ENCODE peak calls at places on chromosomes 2 and 18, in five cellular contexts. C is HEK293T, M is NT2/D1, X is HepG2, F is H1. Y is an unnamed sample.

GRCh38 chr18:67599277-67599676 is 82.8 kb upstream of the DSEL start:
- DNase-seq in F (no peak), M (no peak), C (no peak), X (no peak), Y (no peak)

GRCh38 chr2:177190941-177191340 is 21.7 kb upstream of the HNRNPA3 start:
- DNase-seq in C (no peak), M (no peak), F (no peak), X (no peak), Y (no peak)

GRCh38 chr18:64322189-64322588 is 173.3 kb upstream of the LINC00305 start:
- DNase-seq in X (no peak), C (no peak), M (peak), F (no peak), Y (no peak)

GRCh38 chr2:241803387-241804325 is 5.3 kb upstream of the NEU4 start:
- DNase-seq in C (no peak), X (no peak), F (no peak), M (no peak), Y (no peak)

GRCh38 chr2:225740086-225740485 is 340.6 kb downstream of the NYAP2 start:
- DNase-seq in F (no peak), X (no peak), C (no peak), M (no peak), Y (no peak)

GRCh38 chr18:36534154-36534688 is 236.7 kb downstream of the FHOD3 start:
- DNase-seq in C (no peak), M (no peak), X (no peak), F (no peak), Y (no peak)

GRCh38 chr2:195343942-195344530 is 313.0 kb upstream of the SLC39A10 start:
- DNase-seq in C (no peak), X (no peak), F (no peak), M (no peak), Y (no peak)

GRCh38 chr2:43399515-43400245 is 173.3 kb upstream of the ZFP36L2 start:
- DNase-seq in M (no peak), C (no peak), X (no peak), F (no peak), Y (no peak)

GRCh38 chr2:65024149-65024829 is 31.9 kb upstream of the CEP68 start:
- DNase-seq in C (no peak), F (no peak), X (no peak), M (no peak), Y (no peak)

GRCh38 chr2:120735750-120736170 is at the start of gene GLI2:
- DNase-seq in X (peak), F (peak), C (peak), M (peak), Y (no peak)

GRCh38 chr2:129877795-129878775 is 101.4 kb upstream of the RAB6C start:
- DNase-seq in C (peak), F (no peak), M (no peak), X (no peak), Y (no peak)

GRCh38 chr2:177036754-177037153 is 175.8 kb upstream of the HNRNPA3 start:
- DNase-seq in X (no peak), F (no peak), M (no peak), C (no peak), Y (no peak)

GRCh38 chr2:63740020-63740419 is 101.7 kb upstream of the UGP2 start:
- DNase-seq in F (no peak), X (no peak), M (no peak), C (no peak), Y (no peak)

GRCh38 chr2:120984046-120984445 is 248.4 kb downstream of the GLI2 start:
- DNase-seq in X (no peak), C (no peak), F (no peak), M (no peak), Y (no peak)

GRCh38 chr2:172792711-172793110 is 57.1 kb downstream of the RAPGEF4 start:
- DNase-seq in C (no peak), X (no peak), M (no peak), F (no peak), Y (no peak)

GRCh38 chr2:230942920-230943896 is 18.2 kb upstream of the GPR55 start:
- DNase-seq in F (no peak), C (no peak), X (no peak), M (no peak), Y (peak)

GRCh38 chr2:106867231-106867943 is 18.6 kb downstream of the ST6GAL2 start:
- DNase-seq in X (no peak), M (no peak), C (no peak), F (no peak), Y (no peak)

GRCh38 chr2:238240761-238241711 is 1.2 kb upstream of the HES6 start:
- DNase-seq in F (no peak), C (peak), M (peak), X (no peak), Y (no peak)

GRCh38 chr2:134738150-134738865 is 19.5 kb upstream of the TMEM163 start:
- DNase-seq in M (no peak), C (no peak), F (no peak), X (no peak), Y (no peak)

GRCh38 chr2:134736167-134736885 is 17.5 kb upstream of the TMEM163 start:
- DNase-seq in X (no peak), M (peak), F (no peak), C (no peak), Y (no peak)

GRCh38 chr2:134739261-134739878 is 20.6 kb upstream of the TMEM163 start:
- DNase-seq in M (no peak), X (no peak), C (no peak), F (no peak), Y (no peak)

GRCh38 chr2:134737671-134738070 is 18.9 kb upstream of the TMEM163 start:
- DNase-seq in C (no peak), F (no peak), M (no peak), X (no peak), Y (no peak)

GRCh38 chr2:134739879-134740301 is 21.1 kb upstream of the TMEM163 start:
- DNase-seq in C (no peak), F (no peak), X (no peak), M (no peak), Y (peak)
- TF ChIP-seq SUZ12 in C (no peak), F (no peak), X (no peak), M (no peak), Y (no peak)

GRCh38 chr2:235004289-235004903 is 52.6 kb downstream of the SH3BP4 start:
- DNase-seq in X (peak), F (no peak), C (no peak), M (no peak), Y (no peak)

GRCh38 chr2:235005023-235005422 is 53.2 kb downstream of the SH3BP4 start:
- DNase-seq in X (peak), M (no peak), C (no peak), F (no peak), Y (no peak)

GRCh38 chr2:235006986-235007385 is 55.2 kb downstream of the SH3BP4 start:
- DNase-seq in X (no peak), M (no peak), C (no peak), F (no peak), Y (no peak)

GRCh38 chr2:235006461-235006860 is 54.6 kb downstream of the SH3BP4 start:
- DNase-seq in F (no peak), X (no peak), C (no peak), M (no peak), Y (no peak)

GRCh38 chr2:235005603-235006259 is 53.9 kb downstream of the SH3BP4 start:
- DNase-seq in M (peak), X (peak), C (peak), F (peak), Y (no peak)
- TF ChIP-seq SUZ12 in M (no peak), X (no peak), C (no peak), F (no peak), Y (no peak)

GRCh38 chr2:158967114-158967730 is 1.2 kb upstream of the TANC1 start:
- DNase-seq in C (peak), X (no peak), F (no peak), M (no peak), Y (no peak)
- TF ChIP-seq SUZ12 in C (no peak), X (no peak), F (no peak), M (no peak), Y (no peak)

GRCh38 chr2:153622285-153622684 is 143.7 kb upstream of the RPRM start:
- DNase-seq in M (peak), X (peak), F (no peak), C (peak), Y (no peak)
- TF ChIP-seq SUZ12 in M (no peak), X (no peak), F (no peak), C (no peak), Y (no peak)

GRCh38 chr2:71734620-71735019 is 281.3 kb downstream of the DYSF start:
- DNase-seq in M (no peak), F (no peak), X (no peak), C (no peak), Y (no peak)
- TF ChIP-seq SUZ12 in M (no peak), F (no peak), X (no peak), C (no peak), Y (no peak)

GRCh38 chr2:46909153-46909552 is 6.5 kb downstream of the MCFD2 start:
- DNase-seq in X (no peak), M (no peak), F (no peak), C (no peak), Y (no peak)

GRCh38 chr2:46915281-46915810 is at the start of gene MCFD2:
- DNase-seq in X (no peak), C (no peak), F (no peak), M (no peak), Y (no peak)

GRCh38 chr2:46914578-46915230 is 902 bp downstream of the MCFD2 start:
- DNase-seq in X (no peak), M (no peak), C (no peak), F (no peak), Y (no peak)

GRCh38 chr2:46913471-46914381 is 1.9 kb downstream of the MCFD2 start:
- DNase-seq in X (peak), F (no peak), M (no peak), C (peak), Y (no peak)

GRCh38 chr2:46909771-46910419 is 5.7 kb downstream of the MCFD2 start:
- DNase-seq in M (no peak), X (peak), C (no peak), F (no peak), Y (peak)
- TF ChIP-seq SUZ12 in M (no peak), X (no peak), C (no peak), F (no peak), Y (no peak)

DNA sequence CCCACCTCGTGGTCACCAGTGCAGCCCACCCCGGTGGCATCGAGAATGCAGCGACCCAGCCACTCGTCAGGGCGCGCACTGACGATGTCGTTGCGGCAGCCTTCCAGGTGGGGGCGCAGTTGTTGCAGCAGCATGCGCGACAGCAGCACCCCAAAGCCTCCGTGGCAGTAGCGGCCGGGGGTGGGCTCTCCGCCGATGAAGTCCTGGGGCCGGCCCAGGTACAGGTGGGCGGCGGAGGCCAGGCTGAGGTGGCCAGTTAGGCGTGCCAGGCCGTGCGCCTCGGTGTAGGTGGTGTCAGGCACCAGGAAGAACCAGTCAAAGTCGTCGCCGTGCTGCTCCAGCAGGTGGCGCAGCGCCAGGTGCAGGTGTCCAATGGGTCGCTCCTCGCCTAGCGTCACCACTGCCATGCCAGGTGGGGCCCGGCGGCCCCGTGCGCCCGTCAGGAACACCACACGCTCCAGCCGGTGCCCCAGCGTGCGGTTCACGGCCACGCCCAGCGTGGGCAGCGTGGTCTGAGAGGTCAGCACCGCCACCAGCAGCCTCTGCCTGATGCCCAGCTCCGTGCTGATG is 1.9 kb downstream of the CHPF start:
- DNase-seq in M (peak), F (peak), C (peak), X (peak), Y (peak)
- TF ChIP-seq SUZ12 in M (no peak), F (no peak), C (no peak), X (no peak), Y (no peak)

DNA sequence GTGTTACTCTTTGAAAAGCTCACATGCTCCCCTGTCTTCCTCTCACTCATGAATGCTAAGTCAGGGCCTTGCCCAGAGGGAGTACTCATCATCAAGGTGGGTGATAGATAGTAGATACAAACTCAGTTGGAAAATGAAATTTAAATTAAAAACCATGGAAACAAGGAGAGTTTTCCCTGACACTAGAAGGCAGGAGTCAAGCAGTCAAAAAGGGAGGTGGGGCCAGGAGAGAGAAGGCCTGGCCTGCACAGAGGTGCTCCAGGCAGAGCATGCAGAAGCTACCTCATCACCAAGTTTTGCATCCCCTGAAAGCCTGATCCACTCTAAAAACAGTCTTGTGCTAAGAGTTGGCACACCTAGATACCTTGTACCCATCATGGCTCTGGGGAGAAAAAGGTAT is 143.7 kb downstream of the MYO5B start:
- DNase-seq in C (peak), M (peak), F (no peak), X (peak), Y (no peak)
- TF ChIP-seq SUZ12 in C (no peak), M (no peak), F (no peak), X (no peak), Y (no peak)